ENCODE peak calls at places on chromosome 2, in eight cellular contexts. U is GM12865; C is mammary epithelial cell; P is stimulated activated CD4-positive, alpha-beta T cell treated with anti-CD3 and anti-CD28 coated beads, Interleukin-15, amount 100 ng/mL, for 24 hours; R is H4; Y is osteocyte; X is fibroblast of lung; O is neural crest cell. K is an unnamed sample.

GRCh38 chr2:192438239-192438638 is 243.5 kb upstream of the TMEFF2 start:
- DNase-seq in C (no peak), P (no peak), O (no peak), U (no peak), R (no peak), Y (no peak), X (no peak), K (no peak)

GRCh38 chr2:217186565-217187218 is 326.8 kb upstream of the TNP1 start:
- DNase-seq in X (no peak), Y (no peak), O (no peak), C (no peak), P (no peak), U (no peak), R (no peak), K (no peak)

GRCh38 chr2:82779981-82780380 is 1679.1 kb downstream of the SUCLG1 start:
- DNase-seq in U (no peak), O (no peak), R (peak; percentile 66), P (no peak), C (no peak), X (peak; percentile 1), Y (no peak), K (no peak)

GRCh38 chr2:121479882-121480522 is 50.7 kb upstream of the RNU4ATAC start:
- DNase-seq in O (no peak), X (peak; percentile 46), U (no peak), P (no peak), R (peak; percentile 15), C (peak; percentile 48), Y (no peak), K (no peak)

GRCh38 chr2:40606862-40607261 is 155.0 kb upstream of the SLC8A1 start:
- DNase-seq in P (no peak), X (peak; percentile 1), R (no peak), Y (no peak), C (no peak), O (no peak), U (no peak), K (no peak)

GRCh38 chr2:171523339-171523931 is 1.2 kb downstream of the CYBRD1 start:
- DNase-seq in C (peak; percentile 54), X (peak; percentile 81), U (peak; percentile 70), O (peak; percentile 53), Y (peak; percentile 91), R (peak; percentile 72), P (peak; percentile 44), K (no peak)

GRCh38 chr2:52336951-52337350 is 1305.0 kb upstream of the NRXN1 start:
- DNase-seq in C (no peak), U (no peak), O (no peak), Y (no peak), R (peak; percentile 6), X (no peak), P (no peak), K (no peak)

GRCh38 chr2:42480402-42480801 is 13.4 kb downstream of the KCNG3 start:
- DNase-seq in X (no peak), U (no peak), Y (no peak), C (no peak), O (no peak), P (no peak), R (no peak), K (no peak)

GRCh38 chr2:144430722-144431163 is 89.2 kb downstream of the ZEB2 start:
- DNase-seq in P (no peak), O (no peak), Y (no peak), R (peak; percentile 66), X (peak; percentile 94), C (no peak), U (peak; percentile 77), K (no peak)

GRCh38 chr2:218245214-218245613 is 15.6 kb upstream of the GPBAR1 start:
- DNase-seq in X (no peak), R (no peak), O (no peak), C (no peak), U (no peak), P (no peak), Y (no peak), K (no peak)

GRCh38 chr2:210586381-210586780 is 30.0 kb downstream of the CPS1 start:
- DNase-seq in C (no peak), X (peak; percentile 48), O (no peak), P (no peak), Y (no peak), R (no peak), U (no peak), K (no peak)

GRCh38 chr2:241161646-241162281 is 11.5 kb downstream of the PPP1R7 start:
- DNase-seq in C (peak; percentile 11), P (no peak), X (peak; percentile 88), R (no peak), Y (no peak), O (no peak), U (no peak), K (no peak)

GRCh38 chr2:234128606-234129005 is 78.1 kb downstream of the SPP2 start:
- DNase-seq in O (no peak), U (no peak), Y (peak; percentile 42), R (no peak), P (no peak), C (no peak), X (no peak), K (no peak)

GRCh38 chr2:72788756-72789155 is 37.1 kb downstream of the EXOC6B start:
- DNase-seq in U (no peak), C (peak; percentile 68), O (no peak), P (no peak), R (no peak), Y (no peak), X (peak; percentile 67), K (no peak)

GRCh38 chr2:202147775-202148174 is 74.7 kb downstream of the KIAA2012 start:
- DNase-seq in O (no peak), C (no peak), X (no peak), P (no peak), R (no peak), U (no peak), Y (no peak), K (no peak)

GRCh38 chr2:68050353-68050752 is 12.5 kb downstream of the C1D start:
- DNase-seq in C (no peak), P (no peak), R (no peak), Y (no peak), O (no peak), U (no peak), X (no peak), K (no peak)

GRCh38 chr2:88212251-88212790 is 42.2 kb downstream of the THNSL2 start:
- DNase-seq in O (no peak), P (no peak), U (no peak), C (peak; percentile 16), Y (no peak), X (peak; percentile 10), R (no peak), K (no peak)

GRCh38 chr2:120736955-120737801 is 1.5 kb downstream of the GLI2 start:
- DNase-seq in R (peak; percentile 70), P (peak; percentile 16), X (peak; percentile 87), U (no peak), C (peak; percentile 5), O (peak; percentile 26), Y (peak; percentile 90), K (no peak)

GRCh38 chr2:10385933-10386773 is 62.0 kb downstream of the ODC1 start:
- DNase-seq in O (no peak), U (no peak), Y (no peak), C (no peak), P (no peak), X (peak; percentile 69), R (peak; percentile 44), K (no peak)

GRCh38 chr2:205692095-205692494 is 9.8 kb downstream of the NRP2 start:
- DNase-seq in P (no peak), R (peak; percentile 73), Y (no peak), X (peak; percentile 44), O (no peak), U (no peak), C (no peak), K (no peak)

GRCh38 chr2:111106720-111107119 is 14.0 kb upstream of the BCL2L11 start:
- DNase-seq in C (peak; percentile 16), X (no peak), P (peak; percentile 24), O (no peak), U (no peak), R (no peak), Y (no peak), K (no peak)

GRCh38 chr2:28234807-28235206 is 157.9 kb upstream of the FOSL2 start:
- DNase-seq in U (no peak), O (no peak), R (no peak), Y (no peak), X (no peak), P (no peak), C (no peak), K (no peak)

GRCh38 chr2:204115288-204115687 is 178.7 kb downstream of the ICOS start:
- DNase-seq in O (no peak), Y (no peak), R (no peak), X (no peak), C (no peak), U (no peak), P (no peak), K (no peak)

GRCh38 chr2:40431600-40431955 is 20.3 kb downstream of the SLC8A1 start:
- DNase-seq in P (no peak), O (no peak), X (peak; percentile 70), R (no peak), C (peak; percentile 67), Y (no peak), U (no peak), K (no peak)

GRCh38 chr2:232528746-232529445 is 2.9 kb downstream of the CHRND start:
- DNase-seq in X (no peak), C (peak; percentile 11), Y (no peak), R (peak; percentile 30), U (no peak), P (no peak), O (no peak), K (no peak)